ENCODE peak calls at places on chromosome 6, in seven cellular contexts. One of them, this sample, is unnamed.

GRCh38 chr6:134453792-134454510 is 136.0 kb upstream of the SGK1 start:
- DNase-seq in stimulated activated effector memory CD8-positive, alpha-beta T cell treated with anti-CD3 and anti-CD28 coated beads, Interleukin-12 subunit alpha, Interleukin-12 subunit beta, amount 100 ng/mL, for 72 hours: no peak
- DNase-seq in LoVo: no peak
- DNase-seq in stimulated activated CD4-positive, alpha-beta T cell treated with anti-CD3 and anti-CD28 coated beads, Interleukin-15, amount 100 ng/mL, for 24 hours: no peak
- DNase-seq in G401: no peak
- DNase-seq in progenitor cell of endocrine pancreas: no peak
- DNase-seq in caudate nucleus: no peak
- DNase-seq in this sample: no peak

GRCh38 chr6:169232507-169232931 is 21.1 kb downstream of the THBS2 start:
- DNase-seq in stimulated activated effector memory CD8-positive, alpha-beta T cell treated with anti-CD3 and anti-CD28 coated beads, Interleukin-12 subunit alpha, Interleukin-12 subunit beta, amount 100 ng/mL, for 72 hours: no peak
- DNase-seq in LoVo: no peak
- DNase-seq in stimulated activated CD4-positive, alpha-beta T cell treated with anti-CD3 and anti-CD28 coated beads, Interleukin-15, amount 100 ng/mL, for 24 hours: no peak
- DNase-seq in G401: no peak
- DNase-seq in progenitor cell of endocrine pancreas: no peak
- DNase-seq in caudate nucleus: no peak
- DNase-seq in this sample: no peak

GRCh38 chr6:145673504-145673903 is 61.8 kb downstream of the EPM2A start:
- DNase-seq in stimulated activated effector memory CD8-positive, alpha-beta T cell treated with anti-CD3 and anti-CD28 coated beads, Interleukin-12 subunit alpha, Interleukin-12 subunit beta, amount 100 ng/mL, for 72 hours: no peak
- DNase-seq in LoVo: no peak
- DNase-seq in stimulated activated CD4-positive, alpha-beta T cell treated with anti-CD3 and anti-CD28 coated beads, Interleukin-15, amount 100 ng/mL, for 24 hours: peak
- DNase-seq in G401: no peak
- DNase-seq in progenitor cell of endocrine pancreas: no peak
- DNase-seq in caudate nucleus: no peak
- DNase-seq in this sample: no peak

GRCh38 chr6:167565388-167565787 is 240.5 kb downstream of the TTLL2 start:
- DNase-seq in stimulated activated effector memory CD8-positive, alpha-beta T cell treated with anti-CD3 and anti-CD28 coated beads, Interleukin-12 subunit alpha, Interleukin-12 subunit beta, amount 100 ng/mL, for 72 hours: no peak
- DNase-seq in LoVo: no peak
- DNase-seq in stimulated activated CD4-positive, alpha-beta T cell treated with anti-CD3 and anti-CD28 coated beads, Interleukin-15, amount 100 ng/mL, for 24 hours: no peak
- DNase-seq in G401: no peak
- DNase-seq in progenitor cell of endocrine pancreas: no peak
- DNase-seq in caudate nucleus: no peak
- DNase-seq in this sample: no peak

GRCh38 chr6:154164397-154164796 is 125.4 kb downstream of the OPRM1 start:
- DNase-seq in stimulated activated effector memory CD8-positive, alpha-beta T cell treated with anti-CD3 and anti-CD28 coated beads, Interleukin-12 subunit alpha, Interleukin-12 subunit beta, amount 100 ng/mL, for 72 hours: no peak
- DNase-seq in LoVo: no peak
- DNase-seq in stimulated activated CD4-positive, alpha-beta T cell treated with anti-CD3 and anti-CD28 coated beads, Interleukin-15, amount 100 ng/mL, for 24 hours: no peak
- DNase-seq in G401: peak
- DNase-seq in progenitor cell of endocrine pancreas: no peak
- DNase-seq in caudate nucleus: no peak
- DNase-seq in this sample: no peak

GRCh38 chr6:15843226-15843625 is 180.4 kb upstream of the DTNBP1 start:
- DNase-seq in stimulated activated effector memory CD8-positive, alpha-beta T cell treated with anti-CD3 and anti-CD28 coated beads, Interleukin-12 subunit alpha, Interleukin-12 subunit beta, amount 100 ng/mL, for 72 hours: no peak
- DNase-seq in LoVo: no peak
- DNase-seq in stimulated activated CD4-positive, alpha-beta T cell treated with anti-CD3 and anti-CD28 coated beads, Interleukin-15, amount 100 ng/mL, for 24 hours: no peak
- DNase-seq in G401: no peak
- DNase-seq in progenitor cell of endocrine pancreas: no peak
- DNase-seq in caudate nucleus: no peak
- DNase-seq in this sample: no peak

GRCh38 chr6:4935486-4935885 is 68.4 kb downstream of the RPP40 start:
- DNase-seq in stimulated activated effector memory CD8-positive, alpha-beta T cell treated with anti-CD3 and anti-CD28 coated beads, Interleukin-12 subunit alpha, Interleukin-12 subunit beta, amount 100 ng/mL, for 72 hours: peak
- DNase-seq in LoVo: no peak
- DNase-seq in stimulated activated CD4-positive, alpha-beta T cell treated with anti-CD3 and anti-CD28 coated beads, Interleukin-15, amount 100 ng/mL, for 24 hours: peak
- DNase-seq in G401: no peak
- DNase-seq in progenitor cell of endocrine pancreas: no peak
- DNase-seq in caudate nucleus: no peak
- DNase-seq in this sample: no peak

GRCh38 chr6:45305546-45305945 is 22.6 kb upstream of the RUNX2 start:
- DNase-seq in stimulated activated effector memory CD8-positive, alpha-beta T cell treated with anti-CD3 and anti-CD28 coated beads, Interleukin-12 subunit alpha, Interleukin-12 subunit beta, amount 100 ng/mL, for 72 hours: no peak
- DNase-seq in LoVo: no peak
- DNase-seq in stimulated activated CD4-positive, alpha-beta T cell treated with anti-CD3 and anti-CD28 coated beads, Interleukin-15, amount 100 ng/mL, for 24 hours: no peak
- DNase-seq in G401: no peak
- DNase-seq in progenitor cell of endocrine pancreas: no peak
- DNase-seq in caudate nucleus: no peak
- DNase-seq in this sample: no peak

GRCh38 chr6:146785001-146785585 is 186.3 kb downstream of the ADGB start:
- DNase-seq in stimulated activated effector memory CD8-positive, alpha-beta T cell treated with anti-CD3 and anti-CD28 coated beads, Interleukin-12 subunit alpha, Interleukin-12 subunit beta, amount 100 ng/mL, for 72 hours: no peak
- DNase-seq in LoVo: peak
- DNase-seq in stimulated activated CD4-positive, alpha-beta T cell treated with anti-CD3 and anti-CD28 coated beads, Interleukin-15, amount 100 ng/mL, for 24 hours: peak
- DNase-seq in G401: peak
- DNase-seq in progenitor cell of endocrine pancreas: no peak
- DNase-seq in caudate nucleus: no peak
- DNase-seq in this sample: peak

GRCh38 chr6:42984924-42985475 is 630 bp downstream of the PPP2R5D start:
- DNase-seq in stimulated activated effector memory CD8-positive, alpha-beta T cell treated with anti-CD3 and anti-CD28 coated beads, Interleukin-12 subunit alpha, Interleukin-12 subunit beta, amount 100 ng/mL, for 72 hours: peak
- DNase-seq in LoVo: no peak
- DNase-seq in stimulated activated CD4-positive, alpha-beta T cell treated with anti-CD3 and anti-CD28 coated beads, Interleukin-15, amount 100 ng/mL, for 24 hours: peak
- DNase-seq in G401: peak
- DNase-seq in progenitor cell of endocrine pancreas: no peak
- DNase-seq in caudate nucleus: no peak
- DNase-seq in this sample: no peak

GRCh38 chr6:30097902-30098606 is 14.8 kb downstream of the TRIM31 start:
- DNase-seq in stimulated activated effector memory CD8-positive, alpha-beta T cell treated with anti-CD3 and anti-CD28 coated beads, Interleukin-12 subunit alpha, Interleukin-12 subunit beta, amount 100 ng/mL, for 72 hours: no peak
- DNase-seq in LoVo: peak
- DNase-seq in stimulated activated CD4-positive, alpha-beta T cell treated with anti-CD3 and anti-CD28 coated beads, Interleukin-15, amount 100 ng/mL, for 24 hours: no peak
- DNase-seq in G401: no peak
- DNase-seq in progenitor cell of endocrine pancreas: no peak
- DNase-seq in caudate nucleus: no peak
- DNase-seq in this sample: no peak

GRCh38 chr6:27275025-27275956 is 27.8 kb downstream of the PRSS16 start:
- DNase-seq in stimulated activated effector memory CD8-positive, alpha-beta T cell treated with anti-CD3 and anti-CD28 coated beads, Interleukin-12 subunit alpha, Interleukin-12 subunit beta, amount 100 ng/mL, for 72 hours: no peak
- DNase-seq in LoVo: no peak
- DNase-seq in stimulated activated CD4-positive, alpha-beta T cell treated with anti-CD3 and anti-CD28 coated beads, Interleukin-15, amount 100 ng/mL, for 24 hours: peak
- DNase-seq in G401: no peak
- DNase-seq in progenitor cell of endocrine pancreas: no peak
- DNase-seq in caudate nucleus: no peak
- DNase-seq in this sample: peak

GRCh38 chr6:16286151-16286522 is 47.8 kb downstream of the GMPR start:
- DNase-seq in stimulated activated effector memory CD8-positive, alpha-beta T cell treated with anti-CD3 and anti-CD28 coated beads, Interleukin-12 subunit alpha, Interleukin-12 subunit beta, amount 100 ng/mL, for 72 hours: peak
- DNase-seq in LoVo: no peak
- DNase-seq in stimulated activated CD4-positive, alpha-beta T cell treated with anti-CD3 and anti-CD28 coated beads, Interleukin-15, amount 100 ng/mL, for 24 hours: peak
- DNase-seq in G401: no peak
- DNase-seq in progenitor cell of endocrine pancreas: peak
- DNase-seq in caudate nucleus: peak
- DNase-seq in this sample: peak

GRCh38 chr6:170226647-170227046 is 64.2 kb downstream of the DLL1 start:
- DNase-seq in stimulated activated effector memory CD8-positive, alpha-beta T cell treated with anti-CD3 and anti-CD28 coated beads, Interleukin-12 subunit alpha, Interleukin-12 subunit beta, amount 100 ng/mL, for 72 hours: no peak
- DNase-seq in LoVo: no peak
- DNase-seq in stimulated activated CD4-positive, alpha-beta T cell treated with anti-CD3 and anti-CD28 coated beads, Interleukin-15, amount 100 ng/mL, for 24 hours: no peak
- DNase-seq in G401: no peak
- DNase-seq in progenitor cell of endocrine pancreas: no peak
- DNase-seq in caudate nucleus: no peak
- DNase-seq in this sample: no peak

GRCh38 chr6:686528-686927 is 6.4 kb downstream of the EXOC2 start:
- DNase-seq in stimulated activated effector memory CD8-positive, alpha-beta T cell treated with anti-CD3 and anti-CD28 coated beads, Interleukin-12 subunit alpha, Interleukin-12 subunit beta, amount 100 ng/mL, for 72 hours: no peak
- DNase-seq in LoVo: no peak
- DNase-seq in stimulated activated CD4-positive, alpha-beta T cell treated with anti-CD3 and anti-CD28 coated beads, Interleukin-15, amount 100 ng/mL, for 24 hours: no peak
- DNase-seq in G401: no peak
- DNase-seq in progenitor cell of endocrine pancreas: no peak
- DNase-seq in caudate nucleus: no peak
- DNase-seq in this sample: no peak

GRCh38 chr6:105646391-105646867 is 243.5 kb upstream of the PREP start:
- DNase-seq in stimulated activated effector memory CD8-positive, alpha-beta T cell treated with anti-CD3 and anti-CD28 coated beads, Interleukin-12 subunit alpha, Interleukin-12 subunit beta, amount 100 ng/mL, for 72 hours: peak
- DNase-seq in LoVo: no peak
- DNase-seq in stimulated activated CD4-positive, alpha-beta T cell treated with anti-CD3 and anti-CD28 coated beads, Interleukin-15, amount 100 ng/mL, for 24 hours: peak
- DNase-seq in G401: no peak
- DNase-seq in progenitor cell of endocrine pancreas: no peak
- DNase-seq in caudate nucleus: no peak
- DNase-seq in this sample: no peak

GRCh38 chr6:53192590-53193232 is 44.1 kb upstream of the GCM1 start:
- DNase-seq in stimulated activated effector memory CD8-positive, alpha-beta T cell treated with anti-CD3 and anti-CD28 coated beads, Interleukin-12 subunit alpha, Interleukin-12 subunit beta, amount 100 ng/mL, for 72 hours: no peak
- DNase-seq in LoVo: no peak
- DNase-seq in stimulated activated CD4-positive, alpha-beta T cell treated with anti-CD3 and anti-CD28 coated beads, Interleukin-15, amount 100 ng/mL, for 24 hours: no peak
- DNase-seq in G401: no peak
- DNase-seq in progenitor cell of endocrine pancreas: no peak
- DNase-seq in caudate nucleus: no peak
- DNase-seq in this sample: no peak

GRCh38 chr6:133341607-133342158 is 100.5 kb downstream of the EYA4 start:
- DNase-seq in stimulated activated effector memory CD8-positive, alpha-beta T cell treated with anti-CD3 and anti-CD28 coated beads, Interleukin-12 subunit alpha, Interleukin-12 subunit beta, amount 100 ng/mL, for 72 hours: no peak
- DNase-seq in LoVo: no peak
- DNase-seq in stimulated activated CD4-positive, alpha-beta T cell treated with anti-CD3 and anti-CD28 coated beads, Interleukin-15, amount 100 ng/mL, for 24 hours: no peak
- DNase-seq in G401: no peak
- DNase-seq in progenitor cell of endocrine pancreas: no peak
- DNase-seq in caudate nucleus: no peak
- DNase-seq in this sample: no peak

GRCh38 chr6:52499026-52499425 is 77.8 kb downstream of the TRAM2 start:
- DNase-seq in stimulated activated effector memory CD8-positive, alpha-beta T cell treated with anti-CD3 and anti-CD28 coated beads, Interleukin-12 subunit alpha, Interleukin-12 subunit beta, amount 100 ng/mL, for 72 hours: no peak
- DNase-seq in LoVo: no peak
- DNase-seq in stimulated activated CD4-positive, alpha-beta T cell treated with anti-CD3 and anti-CD28 coated beads, Interleukin-15, amount 100 ng/mL, for 24 hours: no peak
- DNase-seq in G401: no peak
- DNase-seq in progenitor cell of endocrine pancreas: no peak
- DNase-seq in caudate nucleus: no peak
- DNase-seq in this sample: no peak

GRCh38 chr6:1380625-1381396 is 8.6 kb upstream of the FOXF2 start:
- DNase-seq in stimulated activated effector memory CD8-positive, alpha-beta T cell treated with anti-CD3 and anti-CD28 coated beads, Interleukin-12 subunit alpha, Interleukin-12 subunit beta, amount 100 ng/mL, for 72 hours: no peak
- DNase-seq in LoVo: no peak
- DNase-seq in stimulated activated CD4-positive, alpha-beta T cell treated with anti-CD3 and anti-CD28 coated beads, Interleukin-15, amount 100 ng/mL, for 24 hours: no peak
- DNase-seq in G401: peak
- DNase-seq in progenitor cell of endocrine pancreas: no peak
- DNase-seq in caudate nucleus: no peak
- DNase-seq in this sample: no peak

GRCh38 chr6:43120938-43121913 is 45.1 kb downstream of the PTK7 start:
- DNase-seq in stimulated activated effector memory CD8-positive, alpha-beta T cell treated with anti-CD3 and anti-CD28 coated beads, Interleukin-12 subunit alpha, Interleukin-12 subunit beta, amount 100 ng/mL, for 72 hours: no peak
- DNase-seq in LoVo: no peak
- DNase-seq in stimulated activated CD4-positive, alpha-beta T cell treated with anti-CD3 and anti-CD28 coated beads, Interleukin-15, amount 100 ng/mL, for 24 hours: no peak
- DNase-seq in G401: peak
- DNase-seq in progenitor cell of endocrine pancreas: no peak
- DNase-seq in caudate nucleus: no peak
- DNase-seq in this sample: peak

GRCh38 chr6:168574699-168575195 is 133.8 kb downstream of the SMOC2 start:
- DNase-seq in stimulated activated effector memory CD8-positive, alpha-beta T cell treated with anti-CD3 and anti-CD28 coated beads, Interleukin-12 subunit alpha, Interleukin-12 subunit beta, amount 100 ng/mL, for 72 hours: peak
- DNase-seq in LoVo: no peak
- DNase-seq in stimulated activated CD4-positive, alpha-beta T cell treated with anti-CD3 and anti-CD28 coated beads, Interleukin-15, amount 100 ng/mL, for 24 hours: no peak
- DNase-seq in G401: no peak
- DNase-seq in progenitor cell of endocrine pancreas: no peak
- DNase-seq in caudate nucleus: no peak
- DNase-seq in this sample: peak

This sample was measured in HCT116.